ENCODE peak calls at places on chromosome 13, in four cellular contexts. E is PC-9, G is pancreas, S is dorsolateral prefrontal cortex. N is an unnamed sample.

GRCh38 chr13:44668707-44669106 is 92.6 kb upstream of the TSC22D1 start:
- DNase-seq in E (no peak), G (no peak), S (no peak), N (peak)

GRCh38 chr13:49218493-49219051 is 1.6 kb upstream of the MLNR start:
- DNase-seq in E (no peak), G (no peak), S (no peak), N (no peak)

GRCh38 chr13:76873454-76873853 is 12.8 kb downstream of the KCTD12 start:
- DNase-seq in E (no peak), G (no peak), S (no peak), N (no peak)

GRCh38 chr13:73870036-73870741 is 264.0 kb downstream of the KLF12 start:
- DNase-seq in E (no peak), G (no peak), S (no peak), N (no peak)

GRCh38 chr13:110089100-110089499 is 217.9 kb downstream of the COL4A1 start:
- DNase-seq in E (no peak), G (no peak), S (no peak), N (no peak)

GRCh38 chr13:48983331-48983730 is 7.6 kb downstream of the FNDC3A start:
- DNase-seq in E (no peak), G (no peak), S (no peak), N (no peak)

GRCh38 chr13:93951153-93951552 is 528.3 kb downstream of the DCT start:
- DNase-seq in E (no peak), G (no peak), S (no peak), N (peak)

GRCh38 chr13:112055417-112056206 is 11.3 kb upstream of the SOX1 start:
- DNase-seq in E (no peak), G (no peak), S (no peak), N (no peak)

GRCh38 chr13:95002968-95003813 is 290.8 kb upstream of the SOX21 start:
- DNase-seq in E (no peak), G (no peak), S (no peak), N (no peak)

GRCh38 chr13:49627831-49628652 is at the start of gene ARL11:
- DNase-seq in E (peak), G (no peak), S (peak), N (no peak)

GRCh38 chr13:110116072-110116487 is 190.9 kb downstream of the COL4A1 start:
- DNase-seq in E (no peak), G (peak), S (no peak), N (peak)

GRCh38 chr13:112032186-112032835 is 34.6 kb upstream of the SOX1 start:
- DNase-seq in E (no peak), G (peak), S (no peak), N (peak)

GRCh38 chr13:58056411-58056810 is 424.9 kb downstream of the PCDH17 start:
- DNase-seq in E (no peak), G (no peak), S (no peak), N (no peak)

GRCh38 chr13:108212901-108213300 is 2.4 kb downstream of the LIG4 start:
- DNase-seq in E (no peak), G (no peak), S (no peak), N (no peak)

GRCh38 chr13:38656699-38657098 is 30.2 kb upstream of the FREM2 start:
- DNase-seq in E (no peak), G (peak), S (no peak), N (no peak)

GRCh38 chr13:105345116-105345515 is 1190.3 kb downstream of the EFNB2 start:
- DNase-seq in E (no peak), G (no peak), S (no peak), N (no peak)

GRCh38 chr13:67390462-67391093 is 160.4 kb upstream of the PCDH9 start:
- DNase-seq in E (no peak), G (no peak), S (no peak), N (no peak)

GRCh38 chr13:20848944-20849343 is 53.6 kb downstream of the XPO4 start:
- DNase-seq in E (no peak), G (no peak), S (no peak), N (no peak)

GRCh38 chr13:100636004-100636403 is 38.6 kb downstream of the TMTC4 start:
- DNase-seq in E (no peak), G (no peak), S (no peak), N (no peak)

GRCh38 chr13:66210677-66211076 is 1019.5 kb downstream of the PCDH9 start:
- DNase-seq in E (peak), G (no peak), S (no peak), N (peak)

GRCh38 chr13:30026093-30026492 is 175.7 kb upstream of the UBL3 start:
- DNase-seq in E (no peak), G (no peak), S (no peak), N (peak)

GRCh38 chr13:32846020-32846451 is 170.2 kb upstream of the KL start:
- DNase-seq in E (no peak), G (no peak), S (no peak), N (no peak)

GRCh38 chr13:80716610-80717081 is 375.7 kb upstream of the SPRY2 start:
- DNase-seq in E (no peak), G (no peak), S (peak), N (no peak)

GRCh38 chr13:33743438-33744368 is 74.2 kb upstream of the RFC3 start:
- DNase-seq in E (no peak), G (no peak), S (no peak), N (no peak)

GRCh38 chr13:104011505-104012270 is 945.5 kb upstream of the SLC10A2 start:
- DNase-seq in E (no peak), G (no peak), S (no peak), N (no peak)

GRCh38 chr13:71316964-71317363 is 550.0 kb downstream of the DACH1 start:
- DNase-seq in E (no peak), G (no peak), S (no peak), N (no peak)

GRCh38 chr13:30148171-30148754 is 159.1 kb downstream of the KATNAL1 start:
- DNase-seq in E (no peak), G (no peak), S (no peak), N (no peak)

GRCh38 chr13:66657165-66657895 is 572.8 kb downstream of the PCDH9 start:
- DNase-seq in E (peak), G (peak), S (no peak), N (peak)

GRCh38 chr13:32427852-32428580 is at the start of gene N4BP2L1:
- DNase-seq in E (peak), G (peak), S (peak), N (no peak)

GRCh38 chr13:113618455-113618854 is 33.9 kb downstream of the TFDP1 start:
- DNase-seq in E (no peak), G (peak), S (no peak), N (no peak)

GRCh38 chr13:113616991-113617749 is 32.6 kb downstream of the TFDP1 start:
- DNase-seq in E (peak), G (peak), S (no peak), N (no peak)

GRCh38 chr13:113622791-113623490 is 35.1 kb downstream of the ATP4B start:
- DNase-seq in E (no peak), G (peak), S (no peak), N (no peak)

GRCh38 chr13:113621046-113621445 is 36.5 kb downstream of the TFDP1 start:
- DNase-seq in E (no peak), G (peak), S (no peak), N (no peak)

DNA sequence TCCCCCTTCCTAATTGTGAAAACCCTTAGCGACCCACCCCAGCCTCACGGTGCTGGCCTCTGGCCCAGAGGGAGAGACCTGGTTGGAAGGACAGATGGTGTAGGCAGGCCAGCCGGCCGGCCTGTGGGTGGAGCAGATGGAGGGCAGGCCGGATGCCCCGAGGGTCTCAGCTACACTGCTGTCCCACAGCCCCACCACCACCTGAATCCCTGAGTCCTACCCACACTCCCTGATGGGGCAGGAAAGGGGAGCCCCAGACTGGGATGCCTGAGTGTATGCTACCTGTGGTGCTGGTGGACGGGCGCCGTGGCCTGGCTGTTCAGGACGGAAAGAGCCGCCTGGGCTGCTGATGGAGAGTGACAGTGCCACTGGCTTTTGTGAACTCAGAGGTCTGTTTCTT is 35.5 kb downstream of the TFDP1 start:
- DNase-seq in E (no peak), G (peak), S (no peak), N (no peak)
- TF ChIP-seq CTCF in E (no peak), G (no peak), S (no peak), N (no peak)

DNA sequence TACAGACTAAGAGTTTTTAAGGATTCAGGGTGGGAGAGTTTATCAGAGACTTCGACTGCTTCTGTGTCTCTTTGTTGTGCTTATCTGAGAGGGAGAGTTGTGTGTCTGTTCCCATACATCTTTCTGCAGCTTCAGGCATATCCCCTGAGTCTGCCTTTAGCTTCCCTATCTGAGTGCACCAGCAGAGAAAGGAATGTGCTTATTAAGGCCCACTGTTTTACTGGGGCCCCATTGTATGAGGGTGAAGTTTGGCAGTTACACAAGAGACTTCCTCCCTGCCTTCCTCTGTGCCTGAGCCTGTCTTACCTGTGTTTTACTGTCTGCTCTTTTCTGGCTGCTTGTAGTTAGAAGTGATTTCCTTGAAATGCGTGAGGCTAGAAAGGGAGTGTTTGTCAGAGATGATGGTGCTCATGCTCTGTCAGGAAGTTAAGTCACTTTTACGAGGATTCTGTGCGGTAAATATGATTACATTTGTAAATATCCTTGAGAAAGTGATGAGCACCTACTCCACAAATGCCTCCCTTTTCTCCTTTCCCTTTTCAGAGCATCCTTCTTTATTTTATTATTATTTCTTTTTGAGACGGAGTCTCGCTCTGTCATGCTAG is 1228.9 kb upstream of the MIR17HG start:
- DNase-seq in E (no peak), G (no peak), S (no peak), N (no peak)
- TF ChIP-seq CTCF in E (no peak), G (no peak), S (no peak), N (no peak)

DNA sequence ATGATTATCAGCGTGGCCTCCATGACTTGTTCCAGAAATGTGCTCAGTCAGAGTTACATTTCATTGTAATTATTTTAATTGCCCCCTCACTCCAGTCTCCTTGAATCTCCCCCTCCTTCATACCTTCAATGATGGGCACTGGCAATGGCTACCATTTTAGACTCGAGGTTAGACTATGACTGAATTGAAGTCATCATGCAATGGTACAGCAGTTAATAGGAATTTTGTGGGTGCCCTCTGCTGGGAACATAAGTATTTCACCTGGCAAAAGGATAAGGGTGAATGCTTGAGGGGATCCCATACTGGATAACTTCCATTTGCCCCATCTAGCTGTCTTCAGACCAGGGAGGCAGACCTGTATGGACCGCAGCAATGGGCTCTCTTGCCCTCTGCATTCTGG is 32.2 kb upstream of the USP12 start:
- DNase-seq in E (no peak), G (no peak), S (no peak), N (peak)
- TF ChIP-seq CTCF in E (peak), G (no peak), S (no peak), N (peak)

GRCh38 chr13:25375727-25376358 is 4.1 kb downstream of the ATP8A2 start:
- DNase-seq in E (peak), G (no peak), S (no peak), N (peak)

GRCh38 chr13:25377244-25377962 is 5.6 kb downstream of the ATP8A2 start:
- DNase-seq in E (no peak), G (no peak), S (no peak), N (no peak)

GRCh38 chr13:25371158-25371557 is 616 bp upstream of the ATP8A2 start:
- DNase-seq in E (no peak), G (no peak), S (no peak), N (no peak)

GRCh38 chr13:25371608-25372274 is at the start of gene ATP8A2:
- DNase-seq in E (no peak), G (no peak), S (no peak), N (no peak)

DNA sequence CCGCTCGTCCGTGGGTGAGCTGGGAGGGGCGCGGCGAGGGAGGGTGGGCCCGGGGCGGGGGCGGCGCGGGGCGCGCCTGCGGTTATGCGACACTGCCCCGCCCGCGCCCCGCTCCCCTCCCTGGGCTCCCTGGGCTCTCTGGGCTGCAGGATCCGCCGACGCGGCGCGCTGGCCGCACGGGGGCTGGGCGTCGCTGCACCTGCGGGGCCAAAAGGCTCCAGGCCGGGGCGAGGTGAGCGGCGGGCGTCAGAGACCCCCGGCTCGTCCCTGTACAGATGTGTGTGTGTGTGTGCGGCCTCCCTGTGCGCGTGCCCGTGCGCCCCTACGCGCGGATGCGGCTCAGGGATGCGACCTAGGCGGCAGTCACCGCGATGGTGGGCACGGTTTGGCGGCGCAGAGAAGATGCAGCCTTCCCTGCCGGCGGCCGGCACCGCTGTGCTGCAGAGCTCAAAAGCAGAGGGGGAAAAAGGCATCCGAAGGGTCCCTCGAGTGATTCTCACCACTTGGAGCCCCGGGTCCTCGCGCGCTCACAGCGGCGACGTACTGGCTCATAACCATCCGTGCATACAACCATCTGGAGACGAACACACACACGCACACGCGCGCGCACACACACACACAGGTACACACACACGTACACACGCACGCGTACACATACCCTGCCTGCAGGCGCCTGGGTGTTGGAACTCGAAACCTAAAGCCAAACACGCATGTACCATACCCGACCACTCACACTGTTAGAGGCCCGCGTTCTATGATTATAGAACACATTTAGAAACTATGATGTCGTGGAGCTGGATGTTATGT is 704 bp downstream of the ATP8A2 start:
- DNase-seq in E (no peak), G (no peak), S (peak), N (no peak)
- TF ChIP-seq CTCF in E (no peak), G (no peak), S (no peak), N (no peak)

DNA sequence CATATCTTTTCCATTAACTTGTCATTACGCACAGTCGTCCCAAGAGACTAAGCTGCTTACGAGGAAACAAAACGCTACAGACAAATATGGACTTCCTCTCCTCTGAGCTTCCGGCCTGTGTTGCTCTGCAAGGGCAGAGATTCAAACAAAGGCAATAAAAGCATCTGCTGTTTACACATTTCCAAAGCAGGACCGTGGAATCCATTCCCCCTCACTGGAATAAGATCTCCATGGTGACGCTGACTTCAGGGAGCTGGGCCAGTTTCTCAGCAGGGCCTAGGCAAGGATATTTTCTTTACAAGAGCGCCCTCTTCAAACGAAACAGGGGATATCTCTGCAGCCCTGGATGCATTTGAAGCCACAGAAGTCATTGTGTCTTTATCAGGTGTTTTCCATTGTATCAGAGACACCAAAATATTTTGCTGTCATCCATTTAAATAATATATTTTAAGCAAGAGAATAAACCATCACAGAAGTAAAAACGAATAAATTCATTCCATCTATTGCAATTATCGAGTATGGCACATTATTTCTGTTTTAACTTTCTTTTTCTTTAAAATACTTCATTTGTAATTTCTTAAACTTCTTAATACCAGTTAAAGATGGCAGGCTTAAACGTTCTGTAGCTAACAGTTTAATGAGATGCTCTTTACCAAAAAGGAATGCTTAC is 177.5 kb downstream of the DCLK1 start:
- DNase-seq in E (peak), G (peak), S (peak), N (peak)
- TF ChIP-seq CTCF in E (peak), G (peak), S (peak), N (peak)

GRCh38 chr13:41054919-41055619 is 6.2 kb upstream of the WBP4 start:
- DNase-seq in E (no peak), G (no peak), S (no peak), N (no peak)
- TF ChIP-seq CTCF in E (no peak), G (no peak), S (no peak), N (peak)

GRCh38 chr13:98035373-98035772 is 81.9 kb downstream of the IPO5 start:
- DNase-seq in E (no peak), G (no peak), S (no peak), N (no peak)

GRCh38 chr13:98032168-98032567 is 78.7 kb downstream of the IPO5 start:
- DNase-seq in E (no peak), G (no peak), S (no peak), N (no peak)

GRCh38 chr13:98039261-98039660 is 85.8 kb downstream of the IPO5 start:
- DNase-seq in E (no peak), G (peak), S (no peak), N (no peak)

DNA sequence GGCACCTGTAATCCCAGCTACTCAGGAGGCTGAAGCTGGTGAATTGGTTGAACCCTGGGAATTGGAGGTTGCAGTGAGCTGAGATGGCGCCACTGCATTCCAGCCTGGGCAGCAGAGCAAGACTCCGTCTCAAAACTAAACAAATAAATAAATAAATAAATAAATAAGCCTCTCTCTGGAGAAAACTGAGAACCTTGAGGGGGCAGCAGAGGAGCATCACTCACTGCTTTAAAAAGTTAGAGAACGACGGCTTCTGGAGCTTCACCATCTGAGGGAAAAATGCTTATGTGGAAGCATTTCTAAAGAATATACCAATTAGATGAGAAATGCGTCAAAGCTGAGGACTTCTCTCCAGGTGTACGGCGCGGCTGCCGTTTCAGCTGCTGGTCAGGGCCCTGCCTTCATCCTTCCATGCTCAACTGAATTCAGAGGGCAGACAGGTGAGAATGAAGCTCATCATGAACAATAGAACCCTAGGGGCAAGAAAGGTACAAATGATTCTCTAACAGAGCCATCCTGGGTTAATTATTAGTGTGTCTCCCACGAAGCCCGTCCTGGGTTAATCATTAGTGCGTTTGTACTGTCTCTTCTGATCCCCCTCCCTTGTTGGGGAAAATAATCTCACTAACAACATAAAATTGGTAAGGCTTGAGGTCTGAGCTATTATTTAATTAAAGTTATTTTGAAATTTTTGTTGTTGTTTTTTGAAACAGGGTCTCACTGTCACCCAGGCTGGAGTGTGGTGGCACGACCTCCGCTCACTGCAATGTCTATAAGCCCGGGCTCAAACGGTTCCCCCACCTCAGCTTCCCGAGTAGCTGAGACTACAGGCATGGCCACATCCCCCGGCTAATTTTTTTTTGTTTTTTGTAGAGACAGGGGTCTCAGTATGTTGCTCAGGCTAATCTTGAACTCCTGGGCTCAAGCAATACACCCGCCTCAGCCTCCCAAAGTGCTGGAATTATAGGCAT is 80.1 kb downstream of the IPO5 start:
- DNase-seq in E (peak), G (no peak), S (no peak), N (peak)
- TF ChIP-seq CTCF in E (peak), G (no peak), S (peak), N (peak)

GRCh38 chr13:28528848-28529247 is 33.9 kb upstream of the FLT1 start:
- DNase-seq in E (no peak), G (no peak), S (no peak), N (no peak)
- TF ChIP-seq CTCF in E (no peak), G (no peak), S (no peak), N (peak)